ENCODE peak calls at places on chromosomes 11 and 22, in five cellular contexts. C is lower leg skin, Q is heart left ventricle, B is pancreas, A is Karpas-422. F is an unnamed sample.

GRCh38 chr11:79122759-79123158 is 318.1 kb downstream of the TENM4 start:
- DNase-seq in B (no peak), A (no peak), Q (no peak), C (no peak), F (no peak)

GRCh38 chr22:41787331-41787730 is 13.1 kb upstream of the CCDC134 start:
- DNase-seq in B (no peak), A (no peak), Q (no peak), C (no peak), F (no peak)

GRCh38 chr22:44743804-44744211 is 8.6 kb upstream of the ARHGAP8 start:
- DNase-seq in B (no peak), C (no peak), Q (no peak), A (no peak), F (no peak)

GRCh38 chr11:44604171-44604581 is 38.7 kb downstream of the CD82 start:
- DNase-seq in A (peak), C (no peak), B (peak), Q (no peak), F (no peak)

GRCh38 chr11:16089481-16089880 is 266.9 kb downstream of the SOX6 start:
- DNase-seq in A (no peak), C (no peak), B (no peak), Q (no peak), F (no peak)

GRCh38 chr11:104731890-104732289 is 166.4 kb downstream of the CASP12 start:
- DNase-seq in B (no peak), Q (no peak), C (no peak), A (no peak), F (no peak)

GRCh38 chr11:122706261-122706660 is 50.7 kb downstream of the UBASH3B start:
- DNase-seq in C (no peak), Q (no peak), A (no peak), B (no peak), F (no peak)

GRCh38 chr11:62501432-62501891 is 45.1 kb downstream of the AHNAK start:
- DNase-seq in Q (peak), C (peak), B (peak), A (no peak), F (peak)

DNA sequence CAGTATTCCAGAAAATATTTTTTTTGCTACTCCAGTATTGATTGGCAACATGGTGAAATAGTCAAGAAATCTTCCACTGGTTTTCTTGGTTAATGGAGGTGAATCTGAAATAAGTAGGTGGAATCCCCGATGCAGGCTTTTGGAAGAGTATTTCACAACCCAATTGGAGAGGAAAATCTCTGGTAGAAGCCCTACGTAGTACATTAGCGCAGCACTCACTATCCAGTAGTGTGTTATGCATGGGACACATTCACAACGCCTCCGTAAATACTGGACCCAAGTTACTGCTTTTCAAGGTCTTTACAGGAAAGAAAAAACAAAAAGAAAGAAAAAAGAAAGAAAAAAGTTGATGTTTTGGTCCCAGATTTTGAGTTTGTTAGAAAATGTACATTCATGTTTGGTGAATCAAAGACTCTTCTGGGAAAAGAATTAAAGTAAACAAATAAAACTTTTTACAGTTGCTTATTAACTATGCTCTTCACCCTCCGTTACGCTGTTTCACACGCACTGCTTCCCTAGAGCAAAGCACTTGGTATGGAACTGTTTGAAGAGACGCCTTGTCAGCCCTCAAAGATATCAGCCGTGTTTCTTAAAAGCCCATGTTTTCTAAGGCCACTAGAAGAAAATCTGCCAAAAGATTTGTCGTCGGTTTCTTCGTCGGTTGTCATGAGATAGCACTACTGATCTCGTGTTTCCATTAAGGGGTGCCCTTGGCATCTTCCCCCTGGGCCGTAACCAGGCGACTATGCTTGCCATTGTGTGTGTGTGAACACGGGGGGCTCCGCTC is 170.4 kb upstream of the CTSC start:
- DNase-seq in B (no peak), C (no peak), Q (no peak), A (no peak), F (no peak)
- H3K4me3 ChIP-seq in B (peak), C (peak), Q (peak), A (no peak), F (peak)

GRCh38 chr11:3947084-3947483 is 91.6 kb downstream of the STIM1 start:
- DNase-seq in Q (peak), A (no peak), C (peak), B (no peak), F (no peak)
- H3K4me3 ChIP-seq in Q (no peak), A (no peak), C (no peak), B (no peak), F (no peak)

GRCh38 chr22:37515902-37516301 is 3.3 kb downstream of the CARD10 start:
- DNase-seq in A (no peak), C (no peak), Q (no peak), B (no peak), F (no peak)

GRCh38 chr22:37516456-37516855 is 2.8 kb downstream of the CARD10 start:
- DNase-seq in Q (no peak), A (no peak), C (no peak), B (no peak), F (no peak)

GRCh38 chr22:37519268-37520195 is at the start of gene CARD10:
- DNase-seq in C (no peak), B (peak), Q (peak), A (no peak), F (no peak)

GRCh38 chr22:37518509-37519267 is 527 bp downstream of the CARD10 start:
- DNase-seq in C (no peak), A (no peak), Q (no peak), B (no peak), F (no peak)

GRCh38 chr22:37517826-37518450 is 1.3 kb downstream of the CARD10 start:
- DNase-seq in Q (no peak), C (no peak), B (no peak), A (no peak), F (no peak)
- H3K4me3 ChIP-seq in Q (peak), C (no peak), B (peak), A (no peak), F (peak)

DNA sequence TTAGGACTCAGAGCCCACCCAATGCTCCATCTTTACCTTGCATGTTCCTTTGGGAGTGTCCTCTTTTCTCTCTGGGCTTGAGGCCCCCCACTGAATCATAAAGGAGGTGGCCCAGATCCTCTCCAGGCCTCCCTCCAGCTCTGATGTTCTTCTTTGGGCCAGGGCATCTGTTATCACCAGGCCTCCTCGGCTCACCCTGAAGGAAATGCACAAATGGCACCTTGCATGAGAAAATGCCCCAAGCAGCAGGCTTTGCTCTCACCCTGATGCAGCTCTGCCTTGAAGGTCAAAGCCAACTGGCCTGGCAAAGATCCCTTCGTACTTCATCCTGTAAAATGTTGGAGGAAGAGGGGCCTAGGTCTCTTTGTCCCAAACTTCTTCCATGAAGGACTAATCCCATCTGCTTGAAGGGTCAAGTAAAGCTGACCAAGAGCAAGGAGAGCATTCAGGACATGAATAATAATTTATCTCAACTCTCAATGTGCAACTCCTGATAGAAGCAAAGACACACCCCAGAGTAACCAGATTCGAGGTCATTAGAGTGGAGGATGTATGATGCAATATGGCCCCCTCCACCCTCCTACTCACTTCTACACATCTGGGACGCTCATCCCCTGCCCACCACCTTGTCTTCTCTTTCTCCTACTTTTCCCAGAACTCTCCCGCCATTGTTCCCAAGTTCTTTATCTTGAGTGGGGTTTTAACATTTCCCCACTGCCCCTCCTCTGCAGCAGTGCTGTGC is 9.5 kb downstream of the APOL6 start:
- DNase-seq in B (no peak), A (peak), C (no peak), Q (no peak), F (no peak)
- H3K4me3 ChIP-seq in B (no peak), A (no peak), C (no peak), Q (no peak), F (no peak)

GRCh38 chr11:126917531-126918204 is 82.9 kb downstream of the KIRREL3 start:
- DNase-seq in Q (no peak), C (no peak), A (no peak), B (no peak), F (no peak)
- H3K4me3 ChIP-seq in Q (no peak), C (no peak), A (no peak), B (no peak), F (no peak)

GRCh38 chr11:114063149-114063828 is 3.8 kb downstream of the ZBTB16 start:
- DNase-seq in C (no peak), B (no peak), A (no peak), Q (no peak), F (no peak)

GRCh38 chr11:114065094-114065493 is 5.6 kb downstream of the ZBTB16 start:
- DNase-seq in C (no peak), B (no peak), A (no peak), Q (no peak), F (no peak)

GRCh38 chr11:114066046-114066648 is 6.6 kb downstream of the ZBTB16 start:
- DNase-seq in A (no peak), C (no peak), Q (no peak), B (no peak), F (no peak)

GRCh38 chr11:114063829-114064201 is 4.3 kb downstream of the ZBTB16 start:
- DNase-seq in Q (no peak), A (no peak), B (no peak), C (no peak), F (no peak)

GRCh38 chr11:114064216-114064615 is 4.7 kb downstream of the ZBTB16 start:
- DNase-seq in A (no peak), Q (no peak), C (no peak), B (no peak), F (no peak)
- H3K4me3 ChIP-seq in A (no peak), Q (no peak), C (no peak), B (no peak), F (peak)

GRCh38 chr22:39907035-39907434 is 6.2 kb downstream of the GRAP2 start:
- DNase-seq in C (no peak), Q (no peak), B (no peak), A (no peak), F (no peak)

GRCh38 chr22:39905686-39906085 is 4.8 kb downstream of the GRAP2 start:
- DNase-seq in C (no peak), B (no peak), A (no peak), Q (no peak), F (no peak)

GRCh38 chr22:39907605-39908097 is 6.8 kb downstream of the GRAP2 start:
- DNase-seq in C (no peak), Q (no peak), B (no peak), A (no peak), F (no peak)

GRCh38 chr22:39906207-39906606 is 5.3 kb downstream of the GRAP2 start:
- DNase-seq in Q (no peak), A (no peak), C (no peak), B (no peak), F (no peak)

GRCh38 chr22:39904864-39905263 is 4.0 kb downstream of the GRAP2 start:
- DNase-seq in C (no peak), Q (no peak), B (no peak), A (no peak), F (no peak)
- H3K4me3 ChIP-seq in C (no peak), Q (no peak), B (no peak), A (no peak), F (no peak)

DNA sequence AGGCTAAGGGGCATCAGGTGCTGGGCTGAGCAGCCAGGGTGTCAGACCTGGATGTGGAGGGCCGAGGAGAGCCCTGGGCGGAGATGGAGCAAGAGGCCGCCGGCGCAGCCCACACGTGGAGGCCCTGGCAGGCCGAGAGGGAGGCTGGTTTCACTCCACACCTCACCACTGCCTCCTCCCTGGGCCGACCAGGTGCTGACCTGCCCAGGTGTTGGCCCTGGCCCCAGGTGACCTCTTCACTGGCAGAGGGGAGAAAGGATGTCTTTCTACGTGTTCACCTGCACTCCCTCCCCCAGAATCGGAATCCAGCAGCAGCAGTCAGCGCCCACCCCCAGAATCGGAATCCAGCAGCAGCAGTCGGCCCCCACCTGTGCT is 781 bp downstream of the ANO9 start:
- DNase-seq in Q (no peak), A (no peak), B (no peak), C (no peak), F (no peak)
- H3K4me3 ChIP-seq in Q (no peak), A (no peak), B (peak), C (no peak), F (no peak)

GRCh38 chr11:20155683-20156279 is 4.5 kb downstream of the DBX1 start:
- DNase-seq in C (no peak), A (no peak), Q (no peak), B (no peak), F (no peak)
- H3K4me3 ChIP-seq in C (no peak), A (no peak), Q (no peak), B (peak), F (no peak)

DNA sequence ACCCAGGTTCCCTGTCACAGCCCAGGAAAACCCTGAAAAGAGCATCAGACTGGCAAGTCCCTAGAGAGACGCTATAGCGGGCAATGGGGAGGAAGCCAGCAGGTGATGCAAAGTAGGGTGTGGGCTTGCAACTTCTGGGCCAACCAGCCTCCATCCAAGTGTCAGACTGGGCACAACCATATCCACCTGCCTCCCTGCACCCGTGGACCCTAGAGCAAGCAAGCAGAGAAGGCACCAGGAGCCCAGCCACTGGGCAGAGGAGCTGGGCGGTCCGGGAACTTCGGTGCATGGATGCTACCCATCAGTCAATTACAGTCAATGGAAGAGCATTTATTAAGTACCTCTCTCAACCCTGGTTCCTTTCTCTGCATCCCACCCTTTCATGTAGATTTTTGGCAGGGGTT is 2.8 kb downstream of the NECTIN1 start:
- DNase-seq in A (no peak), Q (no peak), B (peak), C (no peak), F (no peak)
- H3K4me3 ChIP-seq in A (no peak), Q (peak), B (peak), C (no peak), F (peak)

F was measured in dorsolateral prefrontal cortex.